ENCODE peak calls at places on chromosomes 1 and 21, in ten cellular contexts. One of them, this sample, is unnamed.

GRCh38 chr1:114437812-114438211 is 73.2 kb downstream of the TRIM33 start:
- DNase-seq in K562: no peak
- DNase-seq in ovary: no peak
- DNase-seq in esophagus muscularis mucosa: no peak
- DNase-seq in stomach: no peak
- DNase-seq in tibial nerve: no peak
- DNase-seq in A549: no peak
- DNase-seq in suprapubic skin: no peak
- DNase-seq in HepG2: no peak
- DNase-seq in sigmoid colon: no peak
- DNase-seq in this sample: no peak

GRCh38 chr21:44697811-44698734 is 1.1 kb downstream of the KRTAP10-12 start:
- DNase-seq in sigmoid colon: no peak
- DNase-seq in esophagus muscularis mucosa: peak; percentile 88
- DNase-seq in stomach: no peak
- DNase-seq in ovary: no peak
- DNase-seq in suprapubic skin: no peak
- DNase-seq in A549: no peak
- DNase-seq in HepG2: peak; percentile 69
- DNase-seq in K562: no peak
- DNase-seq in tibial nerve: no peak
- DNase-seq in this sample: no peak

GRCh38 chr1:180842890-180843289 is 69.8 kb upstream of the KIAA1614 start:
- DNase-seq in suprapubic skin: no peak
- DNase-seq in tibial nerve: no peak
- DNase-seq in stomach: no peak
- DNase-seq in esophagus muscularis mucosa: no peak
- DNase-seq in A549: no peak
- DNase-seq in K562: no peak
- DNase-seq in HepG2: no peak
- DNase-seq in sigmoid colon: no peak
- DNase-seq in ovary: no peak
- DNase-seq in this sample: no peak

GRCh38 chr1:174114788-174115448 is 44.4 kb upstream of the RABGAP1L start:
- DNase-seq in tibial nerve: no peak
- DNase-seq in esophagus muscularis mucosa: no peak
- DNase-seq in sigmoid colon: no peak
- DNase-seq in ovary: no peak
- DNase-seq in suprapubic skin: no peak
- DNase-seq in A549: peak; percentile 81
- DNase-seq in HepG2: peak; percentile 83
- DNase-seq in K562: peak; percentile 83
- DNase-seq in stomach: no peak
- DNase-seq in this sample: peak; percentile 16

GRCh38 chr21:46284077-46284644 is 1.2 kb downstream of the MCM3AP start:
- DNase-seq in stomach: no peak
- DNase-seq in ovary: no peak
- DNase-seq in A549: no peak
- DNase-seq in K562: no peak
- DNase-seq in sigmoid colon: no peak
- DNase-seq in tibial nerve: no peak
- DNase-seq in HepG2: no peak
- DNase-seq in suprapubic skin: no peak
- DNase-seq in esophagus muscularis mucosa: no peak
- DNase-seq in this sample: peak; percentile 36

GRCh38 chr21:38645282-38645681 is 147.0 kb upstream of the ERG start:
- DNase-seq in K562: no peak
- DNase-seq in esophagus muscularis mucosa: peak; percentile 70
- DNase-seq in stomach: no peak
- DNase-seq in tibial nerve: no peak
- DNase-seq in sigmoid colon: no peak
- DNase-seq in suprapubic skin: no peak
- DNase-seq in HepG2: no peak
- DNase-seq in A549: no peak
- DNase-seq in ovary: no peak
- DNase-seq in this sample: no peak

GRCh38 chr1:65141394-65141793 is 6.6 kb upstream of the AK4 start:
- DNase-seq in HepG2: no peak
- DNase-seq in A549: no peak
- DNase-seq in ovary: no peak
- DNase-seq in sigmoid colon: no peak
- DNase-seq in suprapubic skin: no peak
- DNase-seq in tibial nerve: no peak
- DNase-seq in K562: no peak
- DNase-seq in esophagus muscularis mucosa: no peak
- DNase-seq in stomach: no peak
- DNase-seq in this sample: peak; percentile 27

GRCh38 chr1:174769961-174770549 is 229.7 kb upstream of the CACYBP start:
- DNase-seq in HepG2: peak; percentile 49
- DNase-seq in sigmoid colon: no peak
- DNase-seq in tibial nerve: no peak
- DNase-seq in suprapubic skin: no peak
- DNase-seq in stomach: no peak
- DNase-seq in ovary: no peak
- DNase-seq in K562: peak; percentile 73
- DNase-seq in A549: peak; percentile 62
- DNase-seq in esophagus muscularis mucosa: no peak
- DNase-seq in this sample: no peak

GRCh38 chr21:28773036-28773435 is 219.6 kb downstream of the LTN1 start:
- DNase-seq in suprapubic skin: no peak
- DNase-seq in A549: no peak
- DNase-seq in stomach: no peak
- DNase-seq in ovary: no peak
- DNase-seq in esophagus muscularis mucosa: no peak
- DNase-seq in K562: no peak
- DNase-seq in sigmoid colon: no peak
- DNase-seq in tibial nerve: no peak
- DNase-seq in HepG2: no peak
- DNase-seq in this sample: no peak

GRCh38 chr1:182226618-182227017 is 165.0 kb downstream of the GLUL start:
- DNase-seq in A549: no peak
- DNase-seq in tibial nerve: no peak
- DNase-seq in stomach: no peak
- DNase-seq in K562: no peak
- DNase-seq in ovary: no peak
- DNase-seq in suprapubic skin: no peak
- DNase-seq in sigmoid colon: no peak
- DNase-seq in esophagus muscularis mucosa: no peak
- DNase-seq in HepG2: no peak
- DNase-seq in this sample: no peak

GRCh38 chr21:45583831-45584509 is 41.7 kb upstream of the SLC19A1 start:
- DNase-seq in ovary: no peak
- DNase-seq in K562: no peak
- DNase-seq in suprapubic skin: peak; percentile 57
- DNase-seq in tibial nerve: no peak
- DNase-seq in HepG2: no peak
- DNase-seq in A549: no peak
- DNase-seq in sigmoid colon: no peak
- DNase-seq in stomach: peak; percentile 2
- DNase-seq in esophagus muscularis mucosa: no peak
- DNase-seq in this sample: peak; percentile 1

GRCh38 chr1:39902121-39902807 is 547 bp upstream of the MYCL start:
- DNase-seq in sigmoid colon: no peak
- DNase-seq in tibial nerve: peak; percentile 26
- DNase-seq in ovary: peak; percentile 42
- DNase-seq in HepG2: peak; percentile 24
- DNase-seq in K562: peak; percentile 87
- DNase-seq in A549: peak; percentile 59
- DNase-seq in suprapubic skin: peak; percentile 83
- DNase-seq in stomach: peak; percentile 92
- DNase-seq in esophagus muscularis mucosa: no peak
- DNase-seq in this sample: peak; percentile 92

GRCh38 chr1:147811751-147812150 is 51.3 kb upstream of the GJA5 start:
- DNase-seq in stomach: no peak
- DNase-seq in HepG2: no peak
- DNase-seq in K562: no peak
- DNase-seq in tibial nerve: no peak
- DNase-seq in ovary: no peak
- DNase-seq in sigmoid colon: no peak
- DNase-seq in esophagus muscularis mucosa: no peak
- DNase-seq in A549: no peak
- DNase-seq in suprapubic skin: no peak
- DNase-seq in this sample: no peak

GRCh38 chr1:230899845-230900251 is 31.5 kb upstream of the C1orf198 start:
- DNase-seq in A549: no peak
- DNase-seq in ovary: no peak
- DNase-seq in suprapubic skin: no peak
- DNase-seq in HepG2: no peak
- DNase-seq in sigmoid colon: no peak
- DNase-seq in stomach: no peak
- DNase-seq in esophagus muscularis mucosa: no peak
- DNase-seq in K562: no peak
- DNase-seq in tibial nerve: no peak
- DNase-seq in this sample: no peak

DNA sequence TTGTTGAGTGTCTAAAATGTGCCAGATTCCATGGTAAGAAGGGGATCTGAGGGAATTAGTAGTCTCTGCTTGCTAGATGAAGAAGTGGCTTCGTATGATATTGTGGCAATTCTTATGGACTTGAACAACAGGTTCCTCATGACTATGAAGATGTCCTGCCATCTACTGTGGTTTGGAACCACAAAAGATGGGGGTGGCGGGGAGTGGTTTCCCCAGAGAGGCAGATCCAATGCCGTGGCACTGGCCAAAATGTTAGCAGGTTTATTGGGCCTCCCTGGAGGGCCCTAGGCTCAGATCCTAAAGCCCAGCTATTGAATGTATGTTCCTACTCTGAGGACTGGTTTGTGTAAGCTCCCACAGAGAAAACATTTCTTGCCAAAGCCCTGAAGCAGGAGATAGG is 120.8 kb downstream of the RGS2 start:
- DNase-seq in tibial nerve: no peak
- DNase-seq in esophagus muscularis mucosa: no peak
- DNase-seq in K562: no peak
- DNase-seq in HepG2: no peak
- DNase-seq in suprapubic skin: no peak
- DNase-seq in A549: no peak
- DNase-seq in ovary: no peak
- DNase-seq in sigmoid colon: no peak
- DNase-seq in stomach: no peak
- DNase-seq in this sample: no peak
- TF ChIP-seq CTCF in tibial nerve: no peak
- TF ChIP-seq CTCF in esophagus muscularis mucosa: no peak
- TF ChIP-seq CTCF in K562: no peak
- TF ChIP-seq CTCF in HepG2: no peak
- TF ChIP-seq CTCF in suprapubic skin: no peak
- TF ChIP-seq CTCF in A549: no peak
- TF ChIP-seq CTCF in ovary: no peak
- TF ChIP-seq CTCF in sigmoid colon: no peak
- TF ChIP-seq CTCF in stomach: no peak
- TF ChIP-seq CTCF in this sample: no peak

GRCh38 chr1:207985996-207986395 is 75.1 kb upstream of the CD34 start:
- DNase-seq in tibial nerve: no peak
- DNase-seq in stomach: no peak
- DNase-seq in suprapubic skin: no peak
- DNase-seq in A549: no peak
- DNase-seq in esophagus muscularis mucosa: no peak
- DNase-seq in ovary: no peak
- DNase-seq in K562: no peak
- DNase-seq in sigmoid colon: no peak
- DNase-seq in HepG2: no peak
- DNase-seq in this sample: no peak

GRCh38 chr1:207981976-207982375 is 71.1 kb upstream of the CD34 start:
- DNase-seq in sigmoid colon: no peak
- DNase-seq in ovary: no peak
- DNase-seq in stomach: no peak
- DNase-seq in HepG2: peak; percentile 13
- DNase-seq in tibial nerve: no peak
- DNase-seq in K562: peak; percentile 64
- DNase-seq in esophagus muscularis mucosa: no peak
- DNase-seq in suprapubic skin: peak; percentile 35
- DNase-seq in A549: peak; percentile 42
- DNase-seq in this sample: no peak

GRCh38 chr1:207985190-207985589 is 74.3 kb upstream of the CD34 start:
- DNase-seq in K562: no peak
- DNase-seq in esophagus muscularis mucosa: no peak
- DNase-seq in ovary: no peak
- DNase-seq in A549: no peak
- DNase-seq in suprapubic skin: no peak
- DNase-seq in stomach: no peak
- DNase-seq in tibial nerve: no peak
- DNase-seq in sigmoid colon: no peak
- DNase-seq in HepG2: no peak
- DNase-seq in this sample: no peak

GRCh38 chr1:207987164-207987563 is 76.2 kb upstream of the CD34 start:
- DNase-seq in HepG2: no peak
- DNase-seq in K562: no peak
- DNase-seq in ovary: no peak
- DNase-seq in sigmoid colon: no peak
- DNase-seq in tibial nerve: no peak
- DNase-seq in suprapubic skin: no peak
- DNase-seq in stomach: no peak
- DNase-seq in esophagus muscularis mucosa: no peak
- DNase-seq in A549: no peak
- DNase-seq in this sample: no peak

GRCh38 chr1:207983044-207983443 is 72.1 kb upstream of the CD34 start:
- DNase-seq in esophagus muscularis mucosa: no peak
- DNase-seq in sigmoid colon: no peak
- DNase-seq in tibial nerve: no peak
- DNase-seq in stomach: no peak
- DNase-seq in K562: no peak
- DNase-seq in A549: no peak
- DNase-seq in suprapubic skin: peak; percentile 29
- DNase-seq in HepG2: no peak
- DNase-seq in ovary: no peak
- DNase-seq in this sample: peak; percentile 46
- TF ChIP-seq EP300 in esophagus muscularis mucosa: no peak
- TF ChIP-seq EP300 in sigmoid colon: no peak
- TF ChIP-seq EP300 in tibial nerve: no peak
- TF ChIP-seq EP300 in stomach: no peak
- TF ChIP-seq EP300 in K562: no peak
- TF ChIP-seq EP300 in A549: no peak
- TF ChIP-seq EP300 in suprapubic skin: no peak
- TF ChIP-seq EP300 in HepG2: no peak
- TF ChIP-seq EP300 in ovary: no peak
- TF ChIP-seq EP300 in this sample: no peak

GRCh38 chr1:225809842-225810578 is at the start of gene EPHX1:
- DNase-seq in HepG2: peak; percentile 76
- DNase-seq in suprapubic skin: peak; percentile 93
- DNase-seq in stomach: peak; percentile 94
- DNase-seq in sigmoid colon: peak; percentile 95
- DNase-seq in A549: peak; percentile 87
- DNase-seq in esophagus muscularis mucosa: peak; percentile 96
- DNase-seq in K562: peak; percentile 93
- DNase-seq in ovary: peak; percentile 90
- DNase-seq in tibial nerve: peak; percentile 85
- DNase-seq in this sample: peak; percentile 94
- TF ChIP-seq CTCF in HepG2: peak; percentile 52
- TF ChIP-seq CTCF in suprapubic skin: peak; percentile 12
- TF ChIP-seq CTCF in stomach: peak; percentile 23
- TF ChIP-seq CTCF in sigmoid colon: no peak
- TF ChIP-seq CTCF in A549: peak; percentile 30
- TF ChIP-seq CTCF in esophagus muscularis mucosa: peak; percentile 50
- TF ChIP-seq CTCF in K562: peak; percentile 54
- TF ChIP-seq CTCF in ovary: no peak
- TF ChIP-seq CTCF in tibial nerve: peak; percentile 28
- TF ChIP-seq CTCF in this sample: peak; percentile 37

DNA sequence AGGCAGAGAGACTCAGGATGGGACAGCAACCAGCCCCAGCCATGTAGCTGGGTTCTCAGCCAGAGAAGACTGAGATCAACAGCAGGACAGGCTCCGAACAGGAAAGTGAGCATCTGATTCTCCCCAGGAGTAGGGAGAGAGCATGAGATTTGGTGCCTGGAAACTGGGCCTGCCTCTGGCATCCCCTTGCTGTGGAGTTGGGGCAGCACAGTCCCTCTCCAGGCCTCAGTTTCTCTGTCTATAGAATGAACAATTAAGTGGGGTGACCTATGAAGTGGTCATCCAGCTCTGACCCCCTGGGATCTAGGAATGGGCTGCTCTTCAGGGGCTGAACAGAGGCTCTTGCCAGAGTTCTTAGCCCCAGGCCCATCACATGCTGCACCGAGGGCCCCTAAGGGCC is 55.6 kb downstream of the KLHDC7A start:
- DNase-seq in esophagus muscularis mucosa: no peak
- DNase-seq in HepG2: no peak
- DNase-seq in suprapubic skin: peak; percentile 18
- DNase-seq in stomach: no peak
- DNase-seq in ovary: no peak
- DNase-seq in tibial nerve: no peak
- DNase-seq in K562: no peak
- DNase-seq in sigmoid colon: no peak
- DNase-seq in A549: no peak
- DNase-seq in this sample: no peak
- TF ChIP-seq EP300 in esophagus muscularis mucosa: no peak
- TF ChIP-seq EP300 in HepG2: no peak
- TF ChIP-seq EP300 in suprapubic skin: no peak
- TF ChIP-seq EP300 in stomach: no peak
- TF ChIP-seq EP300 in ovary: no peak
- TF ChIP-seq EP300 in tibial nerve: no peak
- TF ChIP-seq EP300 in K562: no peak
- TF ChIP-seq EP300 in sigmoid colon: no peak
- TF ChIP-seq EP300 in A549: no peak
- TF ChIP-seq EP300 in this sample: no peak

This sample was measured in transverse colon.